ENCODE peak calls at places on chromosome 1, in nine cellular contexts. R is IMR-90; O is ovary; I is PC-3; A is effector memory CD4-positive, alpha-beta T cell; N is iPS DF 6.9; C is pancreas; U is CD8-positive, alpha-beta memory T cell; G is neural progenitor cell. H is an unnamed sample.

GRCh38 chr1:226644541-226645176 is 94.4 kb downstream of the ITPKB start:
- DNase-seq in R (peak; percentile 42), O (no peak), I (peak; percentile 31), A (no peak), N (no peak), C (peak; percentile 43), U (no peak), G (no peak), H (no peak)

GRCh38 chr1:159798893-159799292 is 3.3 kb upstream of the FCRL6 start:
- DNase-seq in R (peak; percentile 85), O (peak; percentile 62), I (peak; percentile 92), A (peak; percentile 17), N (no peak), C (no peak), U (peak; percentile 30), G (peak; percentile 84), H (peak; percentile 90)

GRCh38 chr1:3192825-3193224 is 123.8 kb downstream of the PRDM16 start:
- DNase-seq in R (no peak), O (no peak), I (peak; percentile 13), A (no peak), N (no peak), C (no peak), U (no peak), G (no peak), H (no peak)

GRCh38 chr1:9058465-9058864 is 11.0 kb downstream of the SLC2A5 start:
- DNase-seq in R (peak; percentile 34), O (no peak), I (no peak), A (no peak), N (no peak), C (no peak), U (no peak), G (peak; percentile 24), H (peak; percentile 66)

GRCh38 chr1:205074513-205074912 is 9.7 kb downstream of the TMEM81 start:
- DNase-seq in R (peak; percentile 7), O (no peak), I (no peak), A (no peak), N (no peak), C (no peak), U (no peak), G (no peak), H (no peak)

GRCh38 chr1:160681067-160681890 is 30.3 kb downstream of the CD48 start:
- DNase-seq in R (peak; percentile 14), O (peak; percentile 65), I (peak; percentile 78), A (peak; percentile 75), N (peak; percentile 95), C (no peak), U (peak; percentile 77), G (peak; percentile 93), H (peak; percentile 31)

GRCh38 chr1:67004176-67004575 is 49.8 kb downstream of the SLC35D1 start:
- DNase-seq in R (peak; percentile 13), O (no peak), I (no peak), A (no peak), N (no peak), C (no peak), U (no peak), G (no peak), H (no peak)

GRCh38 chr1:46487818-46488218 is 1.8 kb upstream of the DMBX1 start:
- DNase-seq in R (no peak), O (no peak), I (no peak), A (no peak), N (no peak), C (no peak), U (no peak), G (peak; percentile 90), H (no peak)

GRCh38 chr1:203701606-203702005 is 63.4 kb upstream of the LAX1 start:
- DNase-seq in R (no peak), O (no peak), I (peak; percentile 22), A (no peak), N (no peak), C (no peak), U (no peak), G (no peak), H (no peak)

GRCh38 chr1:180811886-180812285 is 100.8 kb upstream of the KIAA1614 start:
- DNase-seq in R (no peak), O (no peak), I (no peak), A (no peak), N (no peak), C (no peak), U (no peak), G (no peak), H (no peak)

GRCh38 chr1:178530520-178530919 is 17.6 kb downstream of the TEX35 start:
- DNase-seq in R (peak; percentile 22), O (no peak), I (peak; percentile 28), A (no peak), N (no peak), C (no peak), U (no peak), G (no peak), H (no peak)

GRCh38 chr1:81679972-81680371 is 120.8 kb upstream of the ADGRL2 start:
- DNase-seq in R (peak; percentile 45), O (no peak), I (peak; percentile 28), A (no peak), N (no peak), C (no peak), U (no peak), G (peak; percentile 82), H (peak; percentile 71)

GRCh38 chr1:81682490-81682889 is 118.2 kb upstream of the ADGRL2 start:
- DNase-seq in R (peak; percentile 39), O (no peak), I (peak; percentile 61), A (no peak), N (no peak), C (no peak), U (no peak), G (peak; percentile 42), H (no peak)

GRCh38 chr1:81678779-81679178 is 122.0 kb upstream of the ADGRL2 start:
- DNase-seq in R (no peak), O (no peak), I (peak; percentile 90), A (no peak), N (no peak), C (no peak), U (no peak), G (no peak), H (no peak)

GRCh38 chr1:81681104-81681503 is 119.6 kb upstream of the ADGRL2 start:
- DNase-seq in R (no peak), O (no peak), I (no peak), A (no peak), N (no peak), C (no peak), U (no peak), G (no peak), H (no peak)

DNA sequence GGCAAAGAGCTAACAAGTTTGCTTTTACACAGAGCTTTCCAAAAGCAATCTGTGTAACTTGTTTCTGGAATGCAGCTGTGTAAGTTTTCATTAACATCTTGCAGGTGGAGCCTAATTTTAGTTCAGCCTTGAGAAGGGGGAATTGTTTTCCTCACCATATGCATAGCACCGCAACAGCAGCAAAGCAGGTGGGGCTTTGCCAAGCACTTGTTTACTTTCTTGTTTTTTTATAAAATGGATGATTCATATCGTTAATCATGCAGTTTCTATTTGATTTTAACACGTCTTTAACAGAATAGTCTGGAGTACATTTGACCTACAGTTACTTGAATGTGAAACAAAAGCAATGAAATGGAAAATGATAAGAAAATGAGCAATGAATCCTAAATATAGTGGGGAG is 119.2 kb upstream of the ADGRL2 start:
- DNase-seq in R (peak; percentile 47), O (no peak), I (peak; percentile 87), A (no peak), N (no peak), C (no peak), U (no peak), G (no peak), H (peak; percentile 61)
- H3K4me3 ChIP-seq in R (no peak overlapping the region), O (no peak overlapping the region), I (peak overlapping the region; percentile 10), A (no peak overlapping the region), N (no peak overlapping the region), C (no peak overlapping the region), U (no peak overlapping the region), G (no peak overlapping the region), H (peak overlapping the region; percentile 39)

GRCh38 chr1:171787686-171788480 is 6.4 kb downstream of the METTL13 start:
- DNase-seq in R (no peak), O (no peak), I (peak; percentile 50), A (no peak), N (no peak), C (no peak), U (no peak), G (no peak), H (no peak)

GRCh38 chr1:171785766-171786165 is 4.3 kb downstream of the METTL13 start:
- DNase-seq in R (no peak), O (no peak), I (no peak), A (no peak), N (no peak), C (no peak), U (no peak), G (no peak), H (no peak)

GRCh38 chr1:171786534-171786933 is 5.1 kb downstream of the METTL13 start:
- DNase-seq in R (no peak), O (no peak), I (no peak), A (no peak), N (no peak), C (no peak), U (no peak), G (no peak), H (no peak)

GRCh38 chr1:171783816-171784530 is 2.5 kb downstream of the METTL13 start:
- DNase-seq in R (no peak), O (no peak), I (no peak), A (no peak), N (no peak), C (no peak), U (no peak), G (no peak), H (no peak)

DNA sequence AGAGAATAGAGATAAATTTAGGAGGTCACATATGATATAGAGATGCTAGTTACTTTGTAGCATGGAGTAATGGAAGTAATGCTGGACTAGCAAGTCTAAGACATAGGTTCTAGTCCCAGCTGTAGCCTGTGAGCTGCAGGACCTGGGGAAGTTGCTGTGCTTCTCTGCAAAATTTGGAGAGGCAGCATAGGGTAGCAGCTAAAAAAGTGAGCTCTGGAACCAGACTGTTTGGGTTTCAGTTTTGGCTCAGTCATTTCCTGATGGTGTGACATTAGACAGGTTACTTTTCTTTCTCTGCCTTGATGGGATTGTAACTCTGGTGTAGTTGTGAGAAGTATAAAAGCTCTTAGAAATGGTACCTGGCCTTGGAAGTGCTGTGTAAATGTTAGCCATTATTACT is 3.3 kb downstream of the METTL13 start:
- DNase-seq in R (no peak), O (no peak), I (no peak), A (no peak), N (no peak), C (no peak), U (no peak), G (no peak), H (no peak)
- H3K36me3 ChIP-seq in R (peaks cover 39% of the 10 kb centered on the region), O (no peaks in the 10 kb centered on the region), I (peaks cover 68% of the 10 kb centered on the region), A (peaks cover 43% of the 10 kb centered on the region), N (peaks cover 32% of the 10 kb centered on the region), C (peaks cover 12% of the 10 kb centered on the region), U (peaks cover 35% of the 10 kb centered on the region), G (peaks cover 3% of the 10 kb centered on the region), H (peaks cover 52% of the 10 kb centered on the region)

GRCh38 chr1:27520651-27521050 is 30.7 kb upstream of the WASF2 start:
- DNase-seq in R (no peak), O (no peak), I (no peak), A (no peak), N (no peak), C (no peak), U (no peak), G (peak; percentile 33), H (no peak)
- H3K4me1 ChIP-seq in R (peaks cover 13% of the 10 kb centered on the region), O (peaks cover 39% of the 10 kb centered on the region), I (peaks cover 32% of the 10 kb centered on the region), A (peaks cover 39% of the 10 kb centered on the region), N (peaks cover 20% of the 10 kb centered on the region), C (no peaks in the 10 kb centered on the region), U (peaks cover 65% of the 10 kb centered on the region), G (peaks cover 63% of the 10 kb centered on the region), H (peaks cover 39% of the 10 kb centered on the region)

DNA sequence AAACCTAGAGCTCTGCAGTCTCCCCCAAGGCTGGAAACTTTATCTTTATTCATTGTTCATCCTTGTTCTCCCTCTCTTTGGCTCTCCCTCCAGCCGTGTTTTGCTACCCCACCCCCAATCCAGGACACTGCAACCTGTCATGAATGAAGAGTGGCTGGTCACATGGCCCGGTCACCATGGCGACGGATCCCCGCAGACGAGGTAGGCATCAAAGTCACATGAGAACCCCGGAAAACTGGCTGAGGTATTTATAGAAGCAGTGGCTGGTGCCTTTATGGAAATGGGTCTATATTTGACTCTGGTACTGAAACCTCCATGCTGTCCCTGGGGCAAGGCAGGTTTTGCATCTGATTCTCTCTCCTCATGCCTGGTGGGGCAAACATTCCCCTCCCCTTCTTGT is 13.4 kb upstream of the SLC6A17 start:
- DNase-seq in R (no peak), O (no peak), I (no peak), A (no peak), N (no peak), C (no peak), U (no peak), G (peak; percentile 86), H (no peak)
- H3K4me3 ChIP-seq in R (no peak overlapping the region), O (no peak overlapping the region), I (no peak overlapping the region), A (no peak overlapping the region), N (no peak overlapping the region), C (no peak overlapping the region), U (no peak overlapping the region), G (peak overlapping the region; percentile 33), H (no peak overlapping the region)

H was measured in adipocyte.